ENCODE peak calls at places on chromosome 11, in six cellular contexts. N is hepatocyte; L is activated T-helper 1 cell treated with anti-CD3 and anti-CD28 coated beads, Interleukin-2, amount 50 U/mL, for 16 hours; D is iPS-NIHi11; F is Right ventricle myocardium inferior; U is lower lobe of right lung. A is an unnamed sample.

GRCh38 chr11:17547051-17547577 is at the start of gene OTOG:
- DNase-seq in L (no peak), D (peak; percentile 87), N (no peak), F (no peak), U (no peak), A (no peak)

GRCh38 chr11:127133061-127133460 is 132.5 kb upstream of the KIRREL3 start:
- DNase-seq in N (no peak), L (no peak), U (no peak), F (no peak), D (no peak), A (no peak)

GRCh38 chr11:95652002-95652472 is 137.5 kb downstream of the FAM76B start:
- DNase-seq in D (no peak), L (no peak), N (no peak), U (no peak), F (no peak), A (no peak)

GRCh38 chr11:27495710-27496300 is 10.8 kb downstream of the LIN7C start:
- DNase-seq in N (no peak), L (no peak), U (no peak), F (peak; percentile 4), D (no peak), A (no peak)

GRCh38 chr11:12024314-12024926 is 16.0 kb upstream of the DKK3 start:
- DNase-seq in D (no peak), U (no peak), L (no peak), F (no peak), N (no peak), A (no peak)

GRCh38 chr11:2166091-2166851 is 5.3 kb upstream of the INS start:
- DNase-seq in N (peak; percentile 58), D (peak; percentile 87), L (no peak), U (peak; percentile 66), F (peak; percentile 84), A (no peak)

GRCh38 chr11:67280791-67281551 is 8.1 kb upstream of the ANKRD13D start:
- DNase-seq in N (no peak), F (peak; percentile 64), U (peak; percentile 49), L (no peak), D (no peak), A (no peak)

GRCh38 chr11:61888043-61888442 is 3.3 kb downstream of the FADS3 start:
- DNase-seq in U (peak; percentile 65), L (no peak), D (no peak), F (peak; percentile 90), N (no peak), A (peak; percentile 55)

GRCh38 chr11:2517386-2518064 is 72.7 kb downstream of the KCNQ1 start:
- DNase-seq in N (no peak), D (no peak), L (no peak), F (peak; percentile 63), U (peak; percentile 26), A (no peak)

GRCh38 chr11:80388133-80388532 is 947.3 kb upstream of the TENM4 start:
- DNase-seq in L (no peak), D (no peak), U (no peak), N (peak; percentile 10), F (no peak), A (no peak)

GRCh38 chr11:31464436-31464835 is 45.0 kb downstream of the IMMP1L start:
- DNase-seq in F (no peak), N (no peak), U (no peak), L (no peak), D (no peak), A (no peak)

GRCh38 chr11:113436672-113437252 is 38.4 kb downstream of the DRD2 start:
- DNase-seq in U (no peak), N (no peak), L (no peak), D (no peak), F (no peak), A (no peak)

GRCh38 chr11:33389635-33390034 is 132.5 kb downstream of the HIPK3 start:
- DNase-seq in N (no peak), F (no peak), L (no peak), U (no peak), D (no peak), A (no peak)

GRCh38 chr11:93547028-93547427 is 3.8 kb upstream of the SMCO4 start:
- DNase-seq in N (no peak), U (no peak), D (no peak), L (no peak), F (no peak), A (no peak)

GRCh38 chr11:31643831-31644230 is 134.3 kb downstream of the ELP4 start:
- DNase-seq in F (no peak), N (no peak), U (no peak), D (no peak), L (no peak), A (no peak)

GRCh38 chr11:46389450-46390330 is 1.9 kb downstream of the CHRM4 start:
- DNase-seq in F (peak; percentile 81), D (peak; percentile 88), L (no peak), N (peak; percentile 89), U (peak; percentile 82), A (peak; percentile 79)

GRCh38 chr11:112844530-112844929 is 116.7 kb upstream of the NCAM1 start:
- DNase-seq in U (no peak), D (no peak), F (no peak), N (no peak), L (no peak), A (no peak)

GRCh38 chr11:25317221-25317620 is 820.4 kb downstream of the LUZP2 start:
- DNase-seq in D (no peak), N (no peak), U (no peak), L (no peak), F (no peak), A (no peak)

GRCh38 chr11:69007978-69008381 is 5.1 kb downstream of the MRGPRF start:
- DNase-seq in L (no peak), U (peak; percentile 37), F (no peak), D (no peak), N (peak; percentile 57), A (no peak)

GRCh38 chr11:64900263-64900678 is 16.7 kb downstream of the ATG2A start:
- DNase-seq in U (no peak), N (no peak), D (no peak), L (peak; percentile 64), F (no peak), A (no peak)

GRCh38 chr11:27296406-27296994 is 66.5 kb downstream of the CCDC34 start:
- DNase-seq in L (no peak), U (no peak), F (no peak), D (peak; percentile 46), N (peak; percentile 75), A (peak; percentile 57)

GRCh38 chr11:134120921-134121526 is 52.2 kb downstream of the JAM3 start:
- DNase-seq in F (no peak), D (no peak), N (no peak), U (no peak), L (no peak), A (no peak)

GRCh38 chr11:126997196-126997595 is 3.4 kb downstream of the KIRREL3 start:
- DNase-seq in U (no peak), D (no peak), N (no peak), F (no peak), L (no peak), A (no peak)

GRCh38 chr11:115918579-115918978 is 414.4 kb upstream of the CADM1 start:
- DNase-seq in L (no peak), F (no peak), N (no peak), U (no peak), D (no peak), A (no peak)

GRCh38 chr11:47631473-47631872 is 10.9 kb downstream of the MTCH2 start:
- DNase-seq in U (no peak), D (no peak), L (no peak), F (no peak), N (no peak), A (no peak)

GRCh38 chr11:117874910-117875396 is 1.5 kb downstream of the FXYD6 start:
- DNase-seq in N (no peak), L (no peak), U (no peak), D (no peak), F (no peak), A (no peak)

GRCh38 chr11:114291381-114291780 is 4.8 kb upstream of the NNMT start:
- DNase-seq in F (no peak), D (no peak), N (no peak), U (no peak), L (no peak), A (no peak)

GRCh38 chr11:119509277-119509841 is 86.4 kb upstream of the THY1 start:
- DNase-seq in D (no peak), F (no peak), L (no peak), U (no peak), N (no peak), A (no peak)

GRCh38 chr11:12755510-12755909 is 81.3 kb downstream of the TEAD1 start:
- DNase-seq in L (no peak), N (no peak), F (no peak), D (no peak), U (no peak), A (no peak)

GRCh38 chr11:118922745-118923627 is 2.7 kb downstream of the BCL9L start:
- DNase-seq in N (peak; percentile 16), D (no peak), F (peak; percentile 63), U (no peak), L (no peak), A (no peak)

GRCh38 chr11:119745112-119745511 is 16.1 kb upstream of the NECTIN1 start:
- DNase-seq in F (no peak), U (no peak), L (no peak), D (no peak), N (no peak), A (no peak)

GRCh38 chr11:23336961-23337360 is 476.7 kb upstream of the CCDC179 start:
- DNase-seq in D (no peak), F (no peak), L (no peak), U (no peak), N (no peak), A (no peak)

GRCh38 chr11:57163160-57163868 is 18.4 kb upstream of the LRRC55 start:
- DNase-seq in N (no peak), U (no peak), F (no peak), L (no peak), D (no peak), A (no peak)

GRCh38 chr11:128146926-128147605 is 440.3 kb downstream of the ETS1 start:
- DNase-seq in U (no peak), L (no peak), N (no peak), F (no peak), D (peak; percentile 33), A (no peak)

GRCh38 chr11:120186799-120187591 is 23.8 kb upstream of the OAF start:
- DNase-seq in U (no peak), N (peak; percentile 63), L (no peak), F (no peak), D (no peak), A (peak; percentile 35)

GRCh38 chr11:128695539-128696221 is 1.8 kb downstream of the FLI1 start:
- DNase-seq in L (no peak), F (peak; percentile 79), U (peak; percentile 81), D (no peak), N (no peak), A (no peak)

GRCh38 chr11:22203281-22203680 is 10.4 kb downstream of the ANO5 start:
- DNase-seq in D (no peak), L (no peak), U (no peak), F (no peak), N (no peak), A (no peak)

A was measured in RKO.